ENCODE peak calls at places on chromosome 5, in seven cellular contexts. One of them, this sample, is unnamed.

GRCh38 chr5:151739939-151740335 is 18.5 kb downstream of the ATOX1 start:
- DNase-seq in transverse colon: no peak
- DNase-seq in activated CD4-positive, alpha-beta T cell treated with anti-CD3 and anti-CD28 coated beads, Interleukin-2, amount 50 U/mL, for 1 hour: no peak
- DNase-seq in epithelial cell of esophagus: peak; percentile 36
- DNase-seq in head of caudate nucleus: no peak
- DNase-seq in DMS153: no peak
- DNase-seq in CD4-positive, alpha-beta T cell: no peak
- DNase-seq in this sample: no peak

GRCh38 chr5:80703747-80704146 is 49.0 kb upstream of the DHFR start:
- DNase-seq in transverse colon: no peak
- DNase-seq in activated CD4-positive, alpha-beta T cell treated with anti-CD3 and anti-CD28 coated beads, Interleukin-2, amount 50 U/mL, for 1 hour: no peak
- DNase-seq in epithelial cell of esophagus: no peak
- DNase-seq in head of caudate nucleus: no peak
- DNase-seq in DMS153: no peak
- DNase-seq in CD4-positive, alpha-beta T cell: no peak
- DNase-seq in this sample: no peak

GRCh38 chr5:20113031-20113685 is 125.2 kb upstream of the CDH18 start:
- DNase-seq in transverse colon: no peak
- DNase-seq in activated CD4-positive, alpha-beta T cell treated with anti-CD3 and anti-CD28 coated beads, Interleukin-2, amount 50 U/mL, for 1 hour: no peak
- DNase-seq in epithelial cell of esophagus: no peak
- DNase-seq in head of caudate nucleus: no peak
- DNase-seq in DMS153: no peak
- DNase-seq in CD4-positive, alpha-beta T cell: no peak
- DNase-seq in this sample: no peak

GRCh38 chr5:52727568-52727967 is 60.1 kb upstream of the ITGA1 start:
- DNase-seq in transverse colon: no peak
- DNase-seq in activated CD4-positive, alpha-beta T cell treated with anti-CD3 and anti-CD28 coated beads, Interleukin-2, amount 50 U/mL, for 1 hour: no peak
- DNase-seq in epithelial cell of esophagus: peak; percentile 93
- DNase-seq in head of caudate nucleus: no peak
- DNase-seq in DMS153: no peak
- DNase-seq in CD4-positive, alpha-beta T cell: no peak
- DNase-seq in this sample: no peak

GRCh38 chr5:91332267-91333044 is 50.7 kb downstream of the ARRDC3 start:
- DNase-seq in transverse colon: no peak
- DNase-seq in activated CD4-positive, alpha-beta T cell treated with anti-CD3 and anti-CD28 coated beads, Interleukin-2, amount 50 U/mL, for 1 hour: no peak
- DNase-seq in epithelial cell of esophagus: peak; percentile 18
- DNase-seq in head of caudate nucleus: no peak
- DNase-seq in DMS153: no peak
- DNase-seq in CD4-positive, alpha-beta T cell: no peak
- DNase-seq in this sample: no peak

GRCh38 chr5:115816226-115817042 is at the start of gene CDO1:
- DNase-seq in transverse colon: peak; percentile 8
- DNase-seq in activated CD4-positive, alpha-beta T cell treated with anti-CD3 and anti-CD28 coated beads, Interleukin-2, amount 50 U/mL, for 1 hour: peak; percentile 9
- DNase-seq in epithelial cell of esophagus: peak; percentile 25
- DNase-seq in head of caudate nucleus: peak; percentile 91
- DNase-seq in DMS153: no peak
- DNase-seq in CD4-positive, alpha-beta T cell: no peak
- DNase-seq in this sample: peak; percentile 65

GRCh38 chr5:54646285-54647101 is 128.9 kb downstream of the SNX18 start:
- DNase-seq in transverse colon: peak; percentile 72
- DNase-seq in activated CD4-positive, alpha-beta T cell treated with anti-CD3 and anti-CD28 coated beads, Interleukin-2, amount 50 U/mL, for 1 hour: peak; percentile 28
- DNase-seq in epithelial cell of esophagus: peak; percentile 65
- DNase-seq in head of caudate nucleus: peak; percentile 63
- DNase-seq in DMS153: peak; percentile 42
- DNase-seq in CD4-positive, alpha-beta T cell: peak; percentile 53
- DNase-seq in this sample: peak; percentile 75

GRCh38 chr5:434443-435146 is 8.4 kb upstream of the EXOC3 start:
- DNase-seq in transverse colon: no peak
- DNase-seq in activated CD4-positive, alpha-beta T cell treated with anti-CD3 and anti-CD28 coated beads, Interleukin-2, amount 50 U/mL, for 1 hour: no peak
- DNase-seq in epithelial cell of esophagus: no peak
- DNase-seq in head of caudate nucleus: no peak
- DNase-seq in DMS153: no peak
- DNase-seq in CD4-positive, alpha-beta T cell: no peak
- DNase-seq in this sample: peak; percentile 60

GRCh38 chr5:149313151-149313841 is 32.0 kb upstream of the GRPEL2 start:
- DNase-seq in transverse colon: no peak
- DNase-seq in activated CD4-positive, alpha-beta T cell treated with anti-CD3 and anti-CD28 coated beads, Interleukin-2, amount 50 U/mL, for 1 hour: no peak
- DNase-seq in epithelial cell of esophagus: no peak
- DNase-seq in head of caudate nucleus: no peak
- DNase-seq in DMS153: no peak
- DNase-seq in CD4-positive, alpha-beta T cell: no peak
- DNase-seq in this sample: no peak

GRCh38 chr5:439636-440035 is 3.3 kb upstream of the EXOC3 start:
- DNase-seq in transverse colon: peak; percentile 5
- DNase-seq in activated CD4-positive, alpha-beta T cell treated with anti-CD3 and anti-CD28 coated beads, Interleukin-2, amount 50 U/mL, for 1 hour: no peak
- DNase-seq in epithelial cell of esophagus: no peak
- DNase-seq in head of caudate nucleus: no peak
- DNase-seq in DMS153: no peak
- DNase-seq in CD4-positive, alpha-beta T cell: no peak
- DNase-seq in this sample: no peak

GRCh38 chr5:126624534-126624933 is 23.8 kb downstream of the PHAX start:
- DNase-seq in transverse colon: no peak
- DNase-seq in activated CD4-positive, alpha-beta T cell treated with anti-CD3 and anti-CD28 coated beads, Interleukin-2, amount 50 U/mL, for 1 hour: no peak
- DNase-seq in epithelial cell of esophagus: peak; percentile 52
- DNase-seq in head of caudate nucleus: no peak
- DNase-seq in DMS153: no peak
- DNase-seq in CD4-positive, alpha-beta T cell: no peak
- DNase-seq in this sample: no peak

GRCh38 chr5:61290815-61291214 is 41.2 kb upstream of the ZSWIM6 start:
- DNase-seq in transverse colon: peak; percentile 72
- DNase-seq in activated CD4-positive, alpha-beta T cell treated with anti-CD3 and anti-CD28 coated beads, Interleukin-2, amount 50 U/mL, for 1 hour: no peak
- DNase-seq in epithelial cell of esophagus: peak; percentile 47
- DNase-seq in head of caudate nucleus: no peak
- DNase-seq in DMS153: peak; percentile 59
- DNase-seq in CD4-positive, alpha-beta T cell: no peak
- DNase-seq in this sample: no peak

GRCh38 chr5:102625940-102626339 is 127.1 kb upstream of the SLCO6A1 start:
- DNase-seq in transverse colon: no peak
- DNase-seq in activated CD4-positive, alpha-beta T cell treated with anti-CD3 and anti-CD28 coated beads, Interleukin-2, amount 50 U/mL, for 1 hour: no peak
- DNase-seq in epithelial cell of esophagus: no peak
- DNase-seq in head of caudate nucleus: no peak
- DNase-seq in DMS153: no peak
- DNase-seq in CD4-positive, alpha-beta T cell: no peak
- DNase-seq in this sample: no peak

GRCh38 chr5:65672787-65673186 is 48.0 kb downstream of the SHLD3 start:
- DNase-seq in transverse colon: no peak
- DNase-seq in activated CD4-positive, alpha-beta T cell treated with anti-CD3 and anti-CD28 coated beads, Interleukin-2, amount 50 U/mL, for 1 hour: no peak
- DNase-seq in epithelial cell of esophagus: peak; percentile 90
- DNase-seq in head of caudate nucleus: no peak
- DNase-seq in DMS153: no peak
- DNase-seq in CD4-positive, alpha-beta T cell: no peak
- DNase-seq in this sample: no peak

GRCh38 chr5:8216921-8217320 is 348.0 kb downstream of the MTRR start:
- DNase-seq in transverse colon: no peak
- DNase-seq in activated CD4-positive, alpha-beta T cell treated with anti-CD3 and anti-CD28 coated beads, Interleukin-2, amount 50 U/mL, for 1 hour: no peak
- DNase-seq in epithelial cell of esophagus: no peak
- DNase-seq in head of caudate nucleus: no peak
- DNase-seq in DMS153: no peak
- DNase-seq in CD4-positive, alpha-beta T cell: no peak
- DNase-seq in this sample: no peak

GRCh38 chr5:59062986-59063683 is 480.3 kb downstream of the RAB3C start:
- DNase-seq in transverse colon: no peak
- DNase-seq in activated CD4-positive, alpha-beta T cell treated with anti-CD3 and anti-CD28 coated beads, Interleukin-2, amount 50 U/mL, for 1 hour: no peak
- DNase-seq in epithelial cell of esophagus: no peak
- DNase-seq in head of caudate nucleus: no peak
- DNase-seq in DMS153: no peak
- DNase-seq in CD4-positive, alpha-beta T cell: no peak
- DNase-seq in this sample: no peak